ENCODE peak calls at places on chromosomes 7 and 10, in seven cellular contexts. B is sciatic nerve; X is activated effector memory CD4-positive, alpha-beta T cell treated with anti-CD3 and anti-CD28 coated beads, Interleukin-2, amount 50 U/mL, for 16 hours; Y is Ammon's horn; W is stimulated activated CD8-positive, alpha-beta memory T cell treated with anti-CD3 and anti-CD28 coated beads, Interleukin-7, amount 100 ng/mL, for 48 hours; Q is T-helper 1 cell; S is tibial artery. A is an unnamed sample.

GRCh38 chr10:97138174-97138573 is 47.6 kb downstream of the SLIT1 start:
- DNase-seq in Q (no peak), X (no peak), Y (no peak), S (no peak), W (no peak), B (no peak), A (no peak)

GRCh38 chr7:139902436-139903102 is 73.5 kb downstream of the TBXAS1 start:
- DNase-seq in W (no peak), S (no peak), X (no peak), B (no peak), Y (no peak), Q (no peak), A (no peak)

GRCh38 chr10:59748834-59749233 is 4.4 kb downstream of the MRLN start:
- DNase-seq in S (no peak), W (no peak), B (no peak), Y (no peak), Q (no peak), X (no peak), A (no peak)

GRCh38 chr10:96588601-96589419 is 2.0 kb upstream of the TM9SF3 start:
- DNase-seq in Y (no peak), S (no peak), W (no peak), Q (no peak), X (no peak), B (no peak), A (no peak)

GRCh38 chr7:16234493-16235151 is 186.7 kb downstream of the CRPPA start:
- DNase-seq in Y (no peak), S (no peak), W (no peak), Q (no peak), B (no peak), X (no peak), A (no peak)

GRCh38 chr7:85630904-85631582 is 444.2 kb upstream of the SEMA3D start:
- DNase-seq in X (no peak), Y (no peak), W (no peak), S (no peak), B (no peak), Q (no peak), A (no peak)

GRCh38 chr10:6014241-6014761 is 37.0 kb upstream of the IL15RA start:
- DNase-seq in X (peak; percentile 73), W (no peak), Y (peak; percentile 65), Q (peak; percentile 55), S (peak; percentile 84), B (peak; percentile 67), A (peak; percentile 21)

GRCh38 chr10:3763035-3763456 is 22.0 kb downstream of the KLF6 start:
- DNase-seq in Y (no peak), X (peak; percentile 73), Q (no peak), S (no peak), W (no peak), B (no peak), A (no peak)

GRCh38 chr10:1094112-1095057 is 38.2 kb downstream of the WDR37 start:
- DNase-seq in W (peak; percentile 50), Y (no peak), S (no peak), Q (no peak), B (peak; percentile 30), X (peak; percentile 82), A (no peak)